ENCODE peak calls at places on chromosomes 3 and 15, in four cellular contexts. M is heart right ventricle; Y is CD8-positive, alpha-beta memory T cell; Q is coronary artery. X is an unnamed sample.

GRCh38 chr3:102536479-102536878 is 101.7 kb downstream of the ZPLD1 start:
- DNase-seq in M (no peak), Y (peak; percentile 3), Q (no peak), X (no peak)

GRCh38 chr15:26974120-26974780 is 3.3 kb downstream of the GABRG3 start:
- DNase-seq in M (no peak), Y (no peak), Q (no peak), X (no peak)

GRCh38 chr15:98774756-98775497 is 126.6 kb downstream of the IGF1R start:
- DNase-seq in M (no peak), Y (no peak), Q (no peak), X (no peak)

GRCh38 chr3:151318946-151319345 is 2.3 kb upstream of the GPR87 start:
- DNase-seq in M (no peak), Y (no peak), Q (no peak), X (no peak)

GRCh38 chr3:34387831-34388564 is 589.6 kb downstream of the PDCD6IP start:
- DNase-seq in M (no peak), Y (no peak), Q (no peak), X (peak; percentile 44)

GRCh38 chr3:115851571-115851970 is 228.3 kb downstream of the GAP43 start:
- DNase-seq in M (no peak), Y (no peak), Q (no peak), X (no peak)

GRCh38 chr3:136818851-136819783 is at the start of gene SLC35G2:
- DNase-seq in M (peak; percentile 72), Y (peak; percentile 28), Q (peak; percentile 75), X (peak; percentile 62)

GRCh38 chr3:171142985-171143384 is 116.5 kb upstream of the SLC2A2 start:
- DNase-seq in M (no peak), Y (no peak), Q (no peak), X (no peak)

GRCh38 chr3:97863025-97863424 is 41.2 kb downstream of the CRYBG3 start:
- DNase-seq in M (peak; percentile 12), Y (no peak), Q (no peak), X (no peak)

GRCh38 chr3:168085491-168086119 is 10.1 kb downstream of the GOLIM4 start:
- DNase-seq in M (no peak), Y (no peak), Q (no peak), X (no peak)

GRCh38 chr3:135989247-135989646 is 23.7 kb downstream of the PPP2R3A start:
- DNase-seq in M (no peak), Y (no peak), Q (no peak), X (no peak)

GRCh38 chr3:53230041-53230621 is 25.7 kb downstream of the TKT start:
- DNase-seq in M (no peak), Y (no peak), Q (no peak), X (no peak)

GRCh38 chr15:51403072-51403878 is 61.8 kb downstream of the GLDN start:
- DNase-seq in M (no peak), Y (no peak), Q (no peak), X (no peak)

GRCh38 chr3:21705769-21706168 is 45.2 kb downstream of the ZNF385D start:
- DNase-seq in M (peak; percentile 69), Y (no peak), Q (peak; percentile 86), X (peak; percentile 78)

GRCh38 chr15:60859996-60860494 is 369.1 kb downstream of the RORA start:
- DNase-seq in M (no peak), Y (no peak), Q (no peak), X (no peak)

GRCh38 chr3:122484985-122485384 is 29.8 kb downstream of the KPNA1 start:
- DNase-seq in M (no peak), Y (no peak), Q (no peak), X (no peak)

GRCh38 chr15:84108725-84109124 is 126.8 kb upstream of the GOLGA6L4 start:
- DNase-seq in M (no peak), Y (no peak), Q (no peak), X (no peak)

GRCh38 chr15:89383635-89384604 is 49.3 kb upstream of the POLG start:
- DNase-seq in M (peak; percentile 56), Y (no peak), Q (no peak), X (no peak)

GRCh38 chr15:25727867-25728600 is 135.1 kb downstream of the ATP10A start:
- DNase-seq in M (no peak), Y (no peak), Q (peak; percentile 61), X (no peak)

GRCh38 chr3:113531826-113532697 is at the start of gene SIDT1:
- DNase-seq in M (no peak), Y (peak; percentile 76), Q (no peak), X (peak; percentile 51)

GRCh38 chr3:55065331-55065730 is 137.5 kb upstream of the LRTM1 start:
- DNase-seq in M (no peak), Y (no peak), Q (no peak), X (no peak)

GRCh38 chr3:187739125-187739560 is 6.1 kb downstream of the BCL6 start:
- DNase-seq in M (no peak), Y (no peak), Q (peak; percentile 86), X (peak; percentile 62)

GRCh38 chr15:65303687-65304392 is 637 bp upstream of the RNU5B-1 start:
- DNase-seq in M (peak; percentile 56), Y (no peak), Q (peak; percentile 79), X (peak; percentile 76)

GRCh38 chr3:128242818-128243601 is 89.7 kb downstream of the EEFSEC start:
- DNase-seq in M (no peak), Y (peak; percentile 11), Q (no peak), X (no peak)

GRCh38 chr3:115381931-115382330 is 234.8 kb upstream of the ZBTB20 start:
- DNase-seq in M (no peak), Y (no peak), Q (no peak), X (no peak)

GRCh38 chr15:43771816-43772215 is 5.0 kb downstream of the ELL3 start:
- DNase-seq in M (no peak), Y (no peak), Q (no peak), X (no peak)

GRCh38 chr3:33211444-33211843 is 7.2 kb downstream of the SUSD5 start:
- DNase-seq in M (no peak), Y (no peak), Q (peak; percentile 77), X (no peak)

GRCh38 chr15:49040151-49040550 is 6.1 kb downstream of the SECISBP2L start:
- DNase-seq in M (no peak), Y (no peak), Q (no peak), X (no peak)

GRCh38 chr15:77420610-77421369 is at the start of gene HMG20A:
- DNase-seq in M (peak; percentile 72), Y (no peak), Q (peak; percentile 83), X (peak; percentile 52)

GRCh38 chr3:125367403-125368230 is 7.5 kb downstream of the ZNF148 start:
- DNase-seq in M (no peak), Y (no peak), Q (no peak), X (no peak)

GRCh38 chr3:100953103-100953502 is 40.1 kb downstream of the ABI3BP start:
- DNase-seq in M (no peak), Y (no peak), Q (no peak), X (no peak)

GRCh38 chr3:69848113-69848512 is 108.8 kb downstream of the MITF start:
- DNase-seq in M (no peak), Y (no peak), Q (no peak), X (no peak)

GRCh38 chr15:26620528-26620927 is 152.3 kb downstream of the GABRB3 start:
- DNase-seq in M (no peak), Y (no peak), Q (no peak), X (no peak)

GRCh38 chr15:25248583-25249235 is 190.1 kb downstream of the UBE3A start:
- DNase-seq in M (peak; percentile 1), Y (no peak), Q (peak; percentile 58), X (no peak)

GRCh38 chr3:159077860-159078259 is 276.0 kb downstream of the MFSD1 start:
- DNase-seq in M (no peak), Y (no peak), Q (no peak), X (no peak)

GRCh38 chr3:152155246-152155645 is 113.5 kb upstream of the MBNL1 start:
- DNase-seq in M (no peak), Y (no peak), Q (no peak), X (no peak)

DNA sequence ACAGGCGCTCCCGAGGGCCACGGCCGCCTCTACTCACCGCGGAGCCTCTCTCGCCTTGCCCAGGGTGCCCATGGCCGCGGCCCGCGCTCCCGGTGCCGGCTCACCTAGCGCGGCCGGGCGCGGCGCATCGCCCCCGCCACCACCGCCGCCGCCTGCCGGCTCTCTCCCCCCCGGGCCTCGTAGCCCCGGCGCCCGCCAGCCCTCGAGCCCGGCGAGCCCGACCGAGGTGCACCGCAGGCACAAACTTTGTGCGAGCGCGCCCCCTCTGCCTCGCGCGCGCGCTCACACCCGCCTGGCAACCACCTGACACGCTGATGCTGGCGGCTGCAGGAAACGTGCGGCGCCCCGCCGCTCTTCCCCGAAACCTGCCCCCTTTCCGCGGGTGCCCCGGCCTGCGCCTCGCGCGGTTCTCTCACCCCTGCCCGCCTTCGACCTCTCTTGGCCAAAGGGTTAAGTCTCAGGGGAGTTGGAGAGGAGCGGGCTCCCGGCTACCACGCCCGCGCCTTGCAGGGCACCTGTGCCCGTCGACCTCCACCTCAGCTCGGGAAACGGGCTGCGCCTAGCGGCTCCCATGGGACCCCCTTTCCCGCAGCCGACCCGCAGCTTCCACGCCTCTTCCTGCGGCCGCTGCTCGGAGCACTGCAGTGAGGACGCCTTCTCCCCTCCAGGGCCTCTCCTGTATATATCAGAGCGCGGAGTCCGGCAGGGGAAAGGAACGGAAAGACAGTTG is at the start of gene RASGRP1:
- DNase-seq in M (peak; percentile 24), Y (peak; percentile 89), Q (no peak), X (peak; percentile 52)
- H3K4me3 ChIP-seq in M (peak within 1 kb of the TSS; percentile 65), Y (peak within 1 kb of the TSS; percentile 90), Q (peak within 1 kb of the TSS; percentile 73), X (peak within 1 kb of the TSS; percentile 63)

GRCh38 chr3:45552773-45553371 is 41.7 kb upstream of the LIMD1 start:
- DNase-seq in M (no peak), Y (no peak), Q (no peak), X (no peak)

GRCh38 chr3:45555666-45556065 is 38.9 kb upstream of the LIMD1 start:
- DNase-seq in M (no peak), Y (no peak), Q (no peak), X (no peak)

GRCh38 chr3:45553469-45553974 is 41.0 kb upstream of the LIMD1 start:
- DNase-seq in M (peak; percentile 71), Y (no peak), Q (no peak), X (no peak)

GRCh38 chr3:45555154-45555591 is 39.4 kb upstream of the LIMD1 start:
- DNase-seq in M (no peak), Y (no peak), Q (no peak), X (no peak)

DNA sequence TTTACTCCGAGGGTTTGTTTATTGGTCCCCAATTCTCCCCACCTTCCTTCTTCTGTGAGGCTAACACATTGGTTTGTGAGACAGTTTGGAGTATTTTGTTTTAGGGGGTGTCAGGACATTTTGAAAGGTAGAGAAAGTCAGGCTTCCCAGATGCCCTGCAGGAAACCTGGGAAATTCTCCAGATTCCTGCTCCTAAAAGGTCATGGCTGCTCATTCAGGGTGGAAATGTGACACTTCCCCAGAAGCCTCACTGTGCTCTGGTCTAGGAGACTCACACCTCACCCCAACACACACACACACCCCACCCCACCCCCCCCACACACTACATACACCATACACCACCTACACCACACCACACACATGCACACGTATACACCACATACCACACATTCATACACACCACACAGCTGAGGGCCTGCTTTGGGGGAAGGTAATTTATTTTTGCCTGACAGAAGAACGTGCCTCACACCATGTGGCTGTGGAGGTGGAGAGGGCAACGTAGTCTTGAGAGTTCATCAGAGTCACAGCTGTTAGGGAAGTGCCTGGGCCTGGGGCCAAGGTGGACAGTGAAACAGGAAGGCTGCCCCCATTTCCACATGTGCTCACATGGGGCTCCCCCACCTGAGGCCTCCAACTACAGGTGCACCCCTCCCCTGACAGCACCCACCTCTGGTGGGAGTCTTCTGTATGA is 40.4 kb upstream of the LIMD1 start:
- DNase-seq in M (peak; percentile 64), Y (no peak), Q (no peak), X (no peak)
- H3K4me3 ChIP-seq in M (no peak overlapping the region), Y (no peak overlapping the region), Q (no peak overlapping the region), X (no peak overlapping the region)

GRCh38 chr3:46580675-46581074 is 14.6 kb upstream of the LRRC2 start:
- DNase-seq in M (no peak), Y (no peak), Q (no peak), X (no peak)
- H3K4me3 ChIP-seq in M (no peak overlapping the region), Y (no peak overlapping the region), Q (no peak overlapping the region), X (no peak overlapping the region)

GRCh38 chr3:72274511-72275295 is 489.8 kb upstream of the PROK2 start:
- DNase-seq in M (peak; percentile 27), Y (no peak), Q (no peak), X (no peak)
- H3K4me3 ChIP-seq in M (peak overlapping the region; percentile 27), Y (no peak overlapping the region), Q (peak overlapping the region; percentile 47), X (peak overlapping the region; percentile 50)

X was measured in dorsolateral prefrontal cortex.